ENCODE peak calls at places on chromosomes 6 and 20, in five cellular contexts. V, H, X, F and E are unnamed samples.

GRCh38 chr6:148971027-148971927 is 224.4 kb downstream of the UST start:
- DNase-seq in X (no peak), F (no peak), V (no peak), H (no peak), E (no peak)

GRCh38 chr6:30670760-30671527 is 1.9 kb downstream of the DHX16 start:
- DNase-seq in F (no peak), H (no peak), V (no peak), X (no peak), E (no peak)

GRCh38 chr20:41424025-41424424 is 57.4 kb upstream of the EMILIN3 start:
- DNase-seq in X (peak; percentile 41), F (no peak), V (no peak), H (no peak), E (no peak)

GRCh38 chr6:53898026-53898795 is 103.4 kb downstream of the LRRC1 start:
- DNase-seq in X (no peak), H (no peak), F (no peak), V (no peak), E (no peak)

GRCh38 chr6:169158750-169159149 is 94.9 kb downstream of the THBS2 start:
- DNase-seq in V (no peak), H (no peak), X (no peak), F (no peak), E (no peak)

GRCh38 chr6:163573503-163574179 is 159.1 kb downstream of the QKI start:
- DNase-seq in V (no peak), F (no peak), H (no peak), X (no peak), E (no peak)

GRCh38 chr6:3408665-3409064 is 48.2 kb downstream of the SLC22A23 start:
- DNase-seq in F (no peak), X (no peak), H (no peak), V (no peak), E (no peak)

GRCh38 chr6:7909323-7910276 is 988 bp downstream of the TXNDC5 start:
- DNase-seq in X (peak; percentile 83), H (no peak), V (peak; percentile 92), F (peak; percentile 65), E (peak; percentile 90)

GRCh38 chr6:10413850-10414765 is 766 bp downstream of the TFAP2A start:
- DNase-seq in F (no peak), H (no peak), V (no peak), X (no peak), E (no peak)

GRCh38 chr20:33561981-33562601 is 72.2 kb downstream of the CBFA2T2 start:
- DNase-seq in V (no peak), H (peak; percentile 28), F (peak; percentile 88), X (peak; percentile 39), E (no peak)

GRCh38 chr6:56752009-56752408 is 109.3 kb upstream of the DST start:
- DNase-seq in F (no peak), X (no peak), V (no peak), H (no peak), E (no peak)

GRCh38 chr20:35820715-35821114 is 48.9 kb downstream of the PHF20 start:
- DNase-seq in X (no peak), F (no peak), V (no peak), H (no peak), E (no peak)

GRCh38 chr20:61251529-61252393 is at the start of gene CDH4:
- DNase-seq in F (no peak), X (no peak), H (no peak), V (no peak), E (no peak)

GRCh38 chr20:59124326-59125029 is 39.1 kb upstream of the ZNF831 start:
- DNase-seq in X (no peak), V (no peak), H (no peak), F (no peak), E (no peak)

GRCh38 chr20:49411221-49411925 is 71.1 kb downstream of the KCNB1 start:
- DNase-seq in X (peak; percentile 33), H (no peak), V (no peak), F (no peak), E (no peak)

GRCh38 chr6:105364243-105364642 is 38.6 kb downstream of the PREP start:
- DNase-seq in X (no peak), F (no peak), V (no peak), H (no peak), E (no peak)

GRCh38 chr6:24673625-24674024 is 6.7 kb downstream of the ACOT13 start:
- DNase-seq in X (no peak), F (no peak), V (no peak), H (no peak), E (no peak)

GRCh38 chr6:81734081-81734480 is 18.4 kb downstream of the TENT5A start:
- DNase-seq in V (no peak), H (no peak), F (no peak), X (no peak), E (no peak)

GRCh38 chr6:43673444-43674063 is 14.0 kb downstream of the MRPS18A start:
- DNase-seq in X (no peak), H (no peak), F (no peak), V (no peak), E (peak; percentile 83)
- H3K27ac ChIP-seq in X (no peak overlapping the region), H (no peak overlapping the region), F (peak overlapping the region; percentile 66), V (peak overlapping the region; percentile 3), E (no peak overlapping the region)

GRCh38 chr20:37007898-37008649 is 56.6 kb upstream of the SAMHD1 start:
- DNase-seq in V (no peak), X (no peak), F (no peak), H (no peak), E (no peak)
- TF ChIP-seq CTCF in V (no peak), X (peak; percentile 19), F (no peak), H (no peak), E (no peak)

DNA sequence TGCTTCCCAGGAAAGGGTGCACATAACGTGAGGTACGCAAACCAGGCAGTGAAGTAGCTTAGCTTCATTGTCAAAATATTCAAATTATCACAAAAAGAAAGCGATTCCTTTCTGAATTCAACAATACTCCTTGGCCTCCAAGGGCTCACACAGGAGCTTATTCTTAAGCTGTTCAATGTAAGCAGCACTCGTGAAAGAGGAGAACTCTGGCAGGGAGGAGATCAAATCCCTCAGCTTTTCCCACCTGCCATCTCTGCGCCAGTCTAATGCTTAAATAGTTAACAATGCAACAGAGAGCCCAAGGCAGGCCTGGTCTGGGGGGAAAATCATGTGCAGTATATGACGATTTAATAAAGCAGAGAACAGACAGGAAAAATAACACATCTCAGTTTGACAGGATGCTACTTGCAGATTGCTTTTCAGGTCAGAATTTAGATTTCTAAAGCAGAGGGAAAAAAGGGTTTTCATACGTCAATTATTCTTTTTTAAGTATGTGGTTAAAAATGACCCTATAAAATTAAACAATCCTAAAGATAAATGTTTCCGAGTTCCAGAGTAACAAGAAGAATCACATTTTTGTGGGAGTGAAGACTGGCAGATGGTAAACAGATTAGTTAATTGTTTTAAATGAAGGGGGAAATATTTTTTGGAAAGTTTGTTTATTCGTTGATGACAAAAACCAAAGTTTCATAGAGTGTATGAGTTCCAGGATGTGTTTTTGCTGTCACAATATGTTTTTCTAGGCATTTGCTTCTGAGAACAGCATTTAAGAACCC is 46.0 kb downstream of the PLAGL1 start:
- DNase-seq in V (no peak), X (no peak), F (no peak), H (no peak), E (no peak)
- H3K27ac ChIP-seq in V (no peak overlapping the region), X (no peak overlapping the region), F (no peak overlapping the region), H (no peak overlapping the region), E (no peak overlapping the region)

GRCh38 chr6:14546036-14546435 is 428.5 kb downstream of the CD83 start:
- DNase-seq in F (no peak), H (no peak), V (no peak), X (no peak), E (no peak)
- TF ChIP-seq CTCF in F (no peak), H (no peak), V (no peak), X (no peak), E (no peak)

DNA sequence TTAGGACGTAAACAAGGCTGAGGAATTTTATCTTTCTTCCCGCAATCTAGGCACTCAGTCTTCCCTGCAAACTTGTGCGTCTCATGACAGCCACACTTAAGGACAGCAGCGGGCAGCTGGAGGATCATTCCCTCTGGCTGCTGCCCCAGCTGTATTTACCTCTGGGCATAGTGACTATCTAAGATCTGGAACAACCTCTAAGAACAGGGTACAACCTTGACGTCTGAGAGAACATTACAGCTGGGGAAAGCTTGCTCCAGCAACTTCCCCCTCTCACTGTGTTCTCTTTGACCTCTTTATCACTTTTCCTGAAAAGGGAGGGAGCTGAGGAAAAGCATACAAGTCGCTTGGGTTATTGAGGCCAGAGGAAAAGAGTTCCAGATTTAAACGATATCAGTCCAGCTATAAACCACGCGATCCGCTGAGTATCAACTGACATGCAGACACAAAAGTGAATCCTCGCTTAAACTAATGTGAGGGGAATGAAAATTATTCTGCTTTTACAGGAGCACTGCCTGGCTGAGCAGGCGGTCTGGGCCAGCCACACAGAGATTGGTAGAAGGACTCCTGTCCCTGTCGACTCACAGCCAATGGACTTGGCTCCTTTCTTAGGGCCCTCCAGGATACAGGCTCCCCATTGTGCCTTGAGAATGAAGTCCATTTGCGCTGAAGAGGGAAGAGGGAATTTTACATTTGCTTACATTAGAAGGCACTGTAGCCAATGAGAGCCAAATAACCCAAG is 153.3 kb downstream of the QRSL1 start:
- DNase-seq in X (no peak), F (no peak), V (no peak), H (no peak), E (no peak)
- H3K27ac ChIP-seq in X (no peak overlapping the region), F (no peak overlapping the region), V (no peak overlapping the region), H (no peak overlapping the region), E (peak overlapping the region; percentile 96)